ENCODE peak calls at places on chromosomes 16 and 17, in seven cellular contexts. One of them, this sample, is unnamed.

GRCh38 chr16:78770353-78771091 is 671.1 kb downstream of the WWOX start:
- DNase-seq in hippocampal formation: peak; percentile 50
- DNase-seq in fibroblast of gingiva: no peak
- DNase-seq in omental fat pad: peak; percentile 71
- DNase-seq in ovary: peak; percentile 58
- DNase-seq in AG09319: no peak
- DNase-seq in posterior cingulate gyrus: peak; percentile 62
- DNase-seq in this sample: no peak

GRCh38 chr17:51645056-51645455 is 384.7 kb downstream of the UTP18 start:
- DNase-seq in posterior cingulate gyrus: no peak
- DNase-seq in fibroblast of gingiva: no peak
- DNase-seq in ovary: no peak
- DNase-seq in hippocampal formation: no peak
- DNase-seq in omental fat pad: no peak
- DNase-seq in AG09319: no peak
- DNase-seq in this sample: no peak

GRCh38 chr17:2331303-2331702 is 5.0 kb downstream of the TSR1 start:
- DNase-seq in fibroblast of gingiva: no peak
- DNase-seq in omental fat pad: no peak
- DNase-seq in ovary: no peak
- DNase-seq in hippocampal formation: no peak
- DNase-seq in AG09319: no peak
- DNase-seq in posterior cingulate gyrus: no peak
- DNase-seq in this sample: no peak

GRCh38 chr17:18045691-18046090 is 6.5 kb downstream of the GID4 start:
- DNase-seq in AG09319: no peak
- DNase-seq in omental fat pad: no peak
- DNase-seq in hippocampal formation: no peak
- DNase-seq in fibroblast of gingiva: no peak
- DNase-seq in ovary: no peak
- DNase-seq in posterior cingulate gyrus: no peak
- DNase-seq in this sample: no peak

GRCh38 chr17:41308918-41309359 is at the start of gene KRTAP16-1:
- DNase-seq in fibroblast of gingiva: no peak
- DNase-seq in posterior cingulate gyrus: no peak
- DNase-seq in ovary: no peak
- DNase-seq in AG09319: no peak
- DNase-seq in omental fat pad: no peak
- DNase-seq in hippocampal formation: no peak
- DNase-seq in this sample: no peak

GRCh38 chr17:3543453-3543852 is 14.2 kb downstream of the TRPV3 start:
- DNase-seq in ovary: no peak
- DNase-seq in omental fat pad: no peak
- DNase-seq in AG09319: no peak
- DNase-seq in hippocampal formation: no peak
- DNase-seq in posterior cingulate gyrus: peak; percentile 31
- DNase-seq in fibroblast of gingiva: no peak
- DNase-seq in this sample: no peak

GRCh38 chr16:75029854-75030253 is 31.0 kb downstream of the ZNRF1 start:
- DNase-seq in omental fat pad: no peak
- DNase-seq in fibroblast of gingiva: peak; percentile 37
- DNase-seq in hippocampal formation: no peak
- DNase-seq in ovary: no peak
- DNase-seq in posterior cingulate gyrus: no peak
- DNase-seq in AG09319: no peak
- DNase-seq in this sample: no peak

GRCh38 chr17:14138649-14139048 is 69.3 kb downstream of the COX10 start:
- DNase-seq in AG09319: no peak
- DNase-seq in fibroblast of gingiva: no peak
- DNase-seq in hippocampal formation: no peak
- DNase-seq in posterior cingulate gyrus: no peak
- DNase-seq in omental fat pad: no peak
- DNase-seq in ovary: no peak
- DNase-seq in this sample: no peak

GRCh38 chr17:55062921-55063320 is 94.4 kb downstream of the STXBP4 start:
- DNase-seq in omental fat pad: no peak
- DNase-seq in ovary: no peak
- DNase-seq in hippocampal formation: no peak
- DNase-seq in posterior cingulate gyrus: no peak
- DNase-seq in fibroblast of gingiva: no peak
- DNase-seq in AG09319: no peak
- DNase-seq in this sample: no peak

GRCh38 chr17:76193616-76194015 is 46.7 kb downstream of the RNF157 start:
- DNase-seq in AG09319: no peak
- DNase-seq in fibroblast of gingiva: no peak
- DNase-seq in ovary: no peak
- DNase-seq in hippocampal formation: no peak
- DNase-seq in omental fat pad: no peak
- DNase-seq in posterior cingulate gyrus: no peak
- DNase-seq in this sample: no peak

GRCh38 chr17:31308372-31308905 is 5.4 kb downstream of the EVI2B start:
- DNase-seq in AG09319: no peak
- DNase-seq in ovary: no peak
- DNase-seq in omental fat pad: no peak
- DNase-seq in hippocampal formation: no peak
- DNase-seq in posterior cingulate gyrus: no peak
- DNase-seq in fibroblast of gingiva: no peak
- DNase-seq in this sample: no peak

GRCh38 chr16:74717367-74717766 is 16.7 kb upstream of the MLKL start:
- DNase-seq in posterior cingulate gyrus: no peak
- DNase-seq in hippocampal formation: no peak
- DNase-seq in ovary: no peak
- DNase-seq in AG09319: no peak
- DNase-seq in omental fat pad: no peak
- DNase-seq in fibroblast of gingiva: no peak
- DNase-seq in this sample: no peak

GRCh38 chr17:73952498-73953205 is 250.8 kb upstream of the RPL38 start:
- DNase-seq in fibroblast of gingiva: no peak
- DNase-seq in ovary: no peak
- DNase-seq in omental fat pad: no peak
- DNase-seq in AG09319: no peak
- DNase-seq in posterior cingulate gyrus: peak; percentile 42
- DNase-seq in hippocampal formation: peak; percentile 46
- DNase-seq in this sample: no peak

GRCh38 chr16:76946879-76947278 is 244.1 kb upstream of the MON1B start:
- DNase-seq in AG09319: peak; percentile 69
- DNase-seq in omental fat pad: no peak
- DNase-seq in posterior cingulate gyrus: no peak
- DNase-seq in hippocampal formation: no peak
- DNase-seq in ovary: no peak
- DNase-seq in fibroblast of gingiva: peak; percentile 78
- DNase-seq in this sample: peak; percentile 3